ENCODE peak calls at places on chromosome 11, in four cellular contexts. E is ovary, F is uterus, B is A549. O is an unnamed sample.

GRCh38 chr11:114678125-114679036 is at the start of gene NXPE2:
- DNase-seq in E (no peak), F (no peak), B (peak), O (peak)

GRCh38 chr11:132336781-132337535 is 966.5 kb downstream of the NTM start:
- DNase-seq in E (no peak), F (no peak), B (no peak), O (no peak)

GRCh38 chr11:25484225-25484624 is 847.7 kb upstream of the ANO3 start:
- DNase-seq in E (no peak), F (no peak), B (no peak), O (no peak)

GRCh38 chr11:10625281-10625981 is 57.0 kb upstream of the LYVE1 start:
- DNase-seq in E (no peak), F (no peak), B (no peak), O (no peak)

GRCh38 chr11:66011239-66011784 is 496 bp upstream of the CST6 start:
- DNase-seq in E (no peak), F (no peak), B (no peak), O (peak)

GRCh38 chr11:28086569-28086968 is 21.4 kb downstream of the KIF18A start:
- DNase-seq in E (no peak), F (no peak), B (no peak), O (peak)

GRCh38 chr11:22634897-22635629 is 9.4 kb upstream of the FANCF start:
- DNase-seq in E (no peak), F (no peak), B (no peak), O (no peak)

GRCh38 chr11:126862664-126863247 is 137.8 kb downstream of the KIRREL3 start:
- DNase-seq in E (no peak), F (no peak), B (no peak), O (no peak)

GRCh38 chr11:100576044-100577021 is 110.8 kb upstream of the ARHGAP42 start:
- DNase-seq in E (no peak), F (no peak), B (peak), O (peak)

GRCh38 chr11:75352417-75353206 is 1.2 kb upstream of the ARRB1 start:
- DNase-seq in E (no peak), F (no peak), B (no peak), O (no peak)
- H3K4me3 ChIP-seq in E (peak), F (peak), B (peak), O (no peak)

GRCh38 chr11:87039371-87039770 is 1.6 kb downstream of the TMEM135 start:
- DNase-seq in E (no peak), F (no peak), B (no peak), O (no peak)
- H3K4me3 ChIP-seq in E (no peak), F (peak), B (peak), O (no peak)

DNA sequence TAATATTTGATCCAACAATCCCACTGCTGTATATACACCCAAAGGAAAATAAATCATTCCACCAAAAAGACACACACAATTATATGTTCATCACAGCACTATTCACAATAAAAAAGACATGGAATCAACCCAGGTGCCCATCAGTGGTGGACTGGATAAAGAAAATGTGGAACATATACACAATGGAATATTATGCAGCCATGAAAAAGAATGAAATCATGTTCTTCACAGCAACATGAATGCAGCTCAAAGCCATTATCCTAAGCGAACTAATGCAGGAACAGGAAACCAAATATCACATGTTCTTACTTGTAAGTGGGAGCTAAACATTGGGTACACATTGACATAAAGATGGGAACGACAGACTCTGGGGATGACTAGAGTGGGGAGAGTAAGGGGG is 1.1 kb upstream of the OR2D3 start:
- DNase-seq in E (no peak), F (no peak), B (no peak), O (no peak)
- H3K4me3 ChIP-seq in E (no peak), F (no peak), B (no peak), O (no peak)

DNA sequence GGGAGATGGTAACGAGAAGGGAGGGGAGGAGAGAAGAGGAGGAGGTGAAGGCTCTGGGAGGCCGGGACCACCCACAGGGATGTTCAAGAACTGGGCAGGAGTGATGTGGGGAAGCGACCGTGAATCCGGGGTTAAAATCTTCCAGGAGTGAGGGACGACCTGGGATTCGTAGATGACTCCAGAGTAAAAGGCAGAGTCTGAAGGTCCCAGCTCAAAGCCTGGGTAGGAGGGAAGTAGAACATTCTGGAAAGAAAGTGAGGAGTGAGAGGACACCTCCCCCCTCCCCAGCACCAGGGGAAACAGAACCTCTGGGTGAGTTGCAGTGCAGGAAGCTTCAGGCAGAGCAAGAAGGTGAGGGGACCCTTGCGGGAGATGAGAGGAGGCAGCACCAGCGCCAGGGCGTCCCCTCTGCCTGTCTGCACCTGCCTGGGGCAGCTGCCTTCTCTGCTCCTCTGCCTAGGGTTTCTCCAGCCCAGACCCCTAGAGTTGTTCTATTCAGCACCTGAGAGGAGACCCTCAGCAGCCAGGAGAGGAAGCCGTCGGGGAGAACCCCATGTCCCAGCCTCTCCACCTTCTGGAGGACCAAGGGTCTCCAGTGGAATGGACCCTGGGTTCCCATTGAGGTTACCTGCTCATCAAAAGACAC is 49.7 kb downstream of the LINC01488 start:
- DNase-seq in E (no peak), F (no peak), B (no peak), O (no peak)
- H3K4me3 ChIP-seq in E (no peak), F (no peak), B (no peak), O (no peak)

GRCh38 chr11:76209671-76209955 is 3.3 kb upstream of the WNT11 start:
- DNase-seq in E (no peak), F (no peak), B (no peak), O (no peak)
- H3K4me3 ChIP-seq in E (peak), F (peak), B (peak), O (peak)

DNA sequence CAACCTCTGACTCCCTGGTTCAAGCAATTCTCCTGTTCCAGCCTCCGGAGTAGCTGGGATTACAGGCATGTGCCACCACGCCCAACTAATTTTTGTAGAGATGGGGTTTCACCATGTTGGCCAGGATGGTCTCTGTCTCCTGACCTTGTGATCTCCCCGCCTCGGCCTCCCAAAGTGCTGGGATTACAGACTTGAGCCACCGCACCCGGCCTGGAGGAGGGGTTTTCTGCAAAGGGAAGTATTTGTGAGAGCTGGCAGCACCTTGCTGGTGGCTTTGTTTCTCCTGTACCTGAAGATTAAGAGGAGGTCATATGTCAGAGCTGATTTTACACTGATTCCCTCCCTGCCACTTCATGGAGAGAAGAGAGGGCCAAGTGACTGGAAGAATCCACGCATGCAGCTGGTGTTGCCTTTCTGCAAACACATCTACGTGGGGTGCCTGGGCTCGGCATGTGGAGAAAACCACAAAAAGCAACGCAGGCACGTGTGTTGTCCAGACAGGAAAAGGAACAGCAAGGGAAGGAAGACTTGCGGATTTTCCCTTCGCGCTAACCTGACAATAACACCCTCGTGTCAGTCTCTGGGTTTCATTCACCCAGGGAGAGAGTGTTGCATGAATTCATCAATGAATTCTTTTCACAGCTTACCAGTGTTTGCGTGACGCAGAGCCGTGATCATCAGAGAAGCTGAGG is 61.9 kb downstream of the TSPAN18 start:
- DNase-seq in E (no peak), F (no peak), B (no peak), O (no peak)
- H3K4me3 ChIP-seq in E (no peak), F (no peak), B (no peak), O (no peak)

GRCh38 chr11:82995754-82996398 is 75.8 kb downstream of the RAB30 start:
- DNase-seq in E (no peak), F (peak), B (no peak), O (no peak)
- H3K4me3 ChIP-seq in E (no peak), F (no peak), B (no peak), O (no peak)

GRCh38 chr11:107824668-107825369 is 33.8 kb downstream of the SLC35F2 start:
- DNase-seq in E (no peak), F (no peak), B (no peak), O (no peak)
- H3K4me3 ChIP-seq in E (no peak), F (no peak), B (no peak), O (no peak)

DNA sequence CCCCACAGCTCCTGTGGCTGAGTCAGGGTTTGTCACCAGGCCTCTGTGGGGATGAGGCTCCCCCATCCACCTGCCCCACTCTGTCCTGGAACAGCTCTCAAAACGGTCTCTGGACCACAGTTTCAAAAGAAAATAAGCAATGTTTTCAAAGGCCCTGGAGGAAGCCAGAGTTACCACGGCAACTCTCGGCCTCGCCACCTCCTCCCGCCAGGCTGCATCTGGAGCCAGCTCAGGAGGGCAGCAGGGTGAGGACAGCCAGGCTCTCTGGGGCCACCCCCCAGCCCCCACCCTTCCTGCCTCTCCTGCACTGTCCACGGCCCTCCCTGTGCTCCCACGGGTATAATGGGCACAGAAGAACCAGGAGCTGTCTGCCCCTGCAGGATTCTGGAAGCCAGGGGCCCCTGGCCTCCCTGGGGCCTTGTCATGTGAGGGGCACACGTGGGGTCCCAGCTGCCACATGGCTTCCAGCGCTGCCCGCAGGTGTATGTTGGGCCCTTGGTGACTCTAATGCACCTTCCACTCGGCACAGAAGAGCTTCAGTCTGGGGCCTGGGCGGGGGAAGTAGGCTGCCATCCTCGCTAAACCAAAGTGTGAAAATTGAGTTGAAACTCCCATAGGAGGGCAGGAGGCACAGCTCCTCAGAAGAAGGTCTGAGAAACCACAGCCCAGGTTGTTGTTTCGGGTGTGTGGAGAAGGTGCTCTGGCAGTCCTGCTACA is 10.3 kb downstream of the CD81 start:
- DNase-seq in E (peak), F (no peak), B (no peak), O (no peak)
- H3K4me3 ChIP-seq in E (no peak), F (no peak), B (no peak), O (no peak)